ENCODE peak calls at places on chromosomes 2 and 18, in nine cellular contexts. V, Y, Z, X, H, M, W, C and G are unnamed samples.

GRCh38 chr2:28469304-28469703 is 26.6 kb upstream of the PLB1 start:
- DNase-seq in Y (peak), H (no peak), V (no peak), M (no peak), X (no peak), Z (no peak), W (no peak), C (no peak), G (no peak)

GRCh38 chr2:108923736-108924443 is 65.1 kb downstream of the EDAR start:
- DNase-seq in H (no peak), Z (no peak), C (no peak), Y (no peak), X (no peak), M (no peak), W (no peak), V (no peak), G (no peak)

GRCh38 chr2:26727641-26728561 is 35.4 kb downstream of the KCNK3 start:
- DNase-seq in Y (peak), W (no peak), H (no peak), M (no peak), Z (peak), X (no peak), V (no peak), C (no peak), G (no peak)

GRCh38 chr2:175766880-175767279 is 235.2 kb downstream of the LNPK start:
- DNase-seq in V (no peak), Y (peak), M (no peak), H (peak), W (no peak), X (no peak), Z (no peak), C (peak), G (no peak)

GRCh38 chr18:45745817-45746461 is 22.0 kb downstream of the SLC14A1 start:
- DNase-seq in C (no peak), H (no peak), Z (no peak), X (no peak), W (no peak), Y (no peak), M (no peak), V (no peak), G (no peak)

GRCh38 chr18:3055861-3056260 is 42.9 kb upstream of the LPIN2 start:
- DNase-seq in H (no peak), Y (no peak), W (no peak), M (no peak), Z (peak), X (no peak), C (no peak), V (no peak), G (no peak)

GRCh38 chr18:58370662-58371061 is 258.2 kb downstream of the ALPK2 start:
- DNase-seq in H (no peak), X (no peak), W (no peak), C (no peak), Z (no peak), V (no peak), Y (no peak), M (no peak), G (no peak)

GRCh38 chr2:37916512-37917082 is 8.5 kb upstream of the RMDN2 start:
- DNase-seq in W (no peak), Y (peak), H (peak), V (no peak), Z (no peak), C (peak), M (no peak), X (no peak), G (no peak)

GRCh38 chr2:254231-254630 is 9.6 kb downstream of the SH3YL1 start:
- DNase-seq in Z (no peak), M (no peak), C (no peak), V (no peak), Y (no peak), W (no peak), H (no peak), X (no peak), G (no peak)

GRCh38 chr2:123961576-123961975 is 63.5 kb upstream of the CNTNAP5 start:
- DNase-seq in Y (no peak), Z (peak), W (no peak), C (no peak), X (no peak), V (no peak), H (no peak), M (no peak), G (no peak)

GRCh38 chr2:188512456-188512855 is 220.8 kb downstream of the GULP1 start:
- DNase-seq in X (no peak), W (peak), M (peak), Y (peak), Z (peak), V (peak), C (peak), H (peak), G (peak)

GRCh38 chr2:208072250-208072892 is 47.0 kb upstream of the PLEKHM3 start:
- DNase-seq in V (peak), Y (peak), M (peak), W (peak), C (peak), H (peak), Z (peak), X (peak), G (peak)

GRCh38 chr2:232490221-232491138 is 2.8 kb upstream of the ECEL1 start:
- DNase-seq in M (peak), V (no peak), W (no peak), X (no peak), Z (no peak), H (no peak), Y (no peak), C (no peak), G (no peak)

GRCh38 chr2:135840601-135841000 is 3.6 kb upstream of the LCT start:
- DNase-seq in V (no peak), C (no peak), W (no peak), Y (peak), Z (no peak), X (no peak), H (no peak), M (no peak), G (no peak)

GRCh38 chr2:71691747-71692455 is 238.5 kb downstream of the DYSF start:
- DNase-seq in V (peak), X (no peak), H (no peak), C (no peak), M (no peak), W (no peak), Z (peak), Y (peak), G (no peak)

GRCh38 chr2:96147593-96148201 is 2.5 kb upstream of the DUSP2 start:
- DNase-seq in V (no peak), M (peak), X (no peak), W (no peak), Y (no peak), Z (no peak), H (no peak), C (no peak), G (peak)
- TF ChIP-seq EZH2phosphoT487 in V (no peak), M (no peak), X (no peak), W (no peak), Y (no peak), Z (no peak), H (no peak), C (no peak), G (no peak)

GRCh38 chr2:64799592-64800252 is 146.0 kb upstream of the SERTAD2 start:
- DNase-seq in X (no peak), Y (no peak), W (no peak), M (no peak), H (no peak), V (no peak), Z (no peak), C (peak), G (no peak)
- TF ChIP-seq EZH2phosphoT487 in X (no peak), Y (no peak), W (no peak), M (no peak), H (no peak), V (no peak), Z (no peak), C (no peak), G (no peak)

GRCh38 chr18:68172842-68173549 is 541.9 kb downstream of the TMX3 start:
- DNase-seq in H (peak), C (no peak), Z (peak), W (no peak), Y (no peak), X (no peak), M (no peak), V (peak), G (no peak)
- TF ChIP-seq EZH2phosphoT487 in H (no peak), C (no peak), Z (no peak), W (no peak), Y (no peak), X (no peak), M (no peak), V (no peak), G (no peak)

DNA sequence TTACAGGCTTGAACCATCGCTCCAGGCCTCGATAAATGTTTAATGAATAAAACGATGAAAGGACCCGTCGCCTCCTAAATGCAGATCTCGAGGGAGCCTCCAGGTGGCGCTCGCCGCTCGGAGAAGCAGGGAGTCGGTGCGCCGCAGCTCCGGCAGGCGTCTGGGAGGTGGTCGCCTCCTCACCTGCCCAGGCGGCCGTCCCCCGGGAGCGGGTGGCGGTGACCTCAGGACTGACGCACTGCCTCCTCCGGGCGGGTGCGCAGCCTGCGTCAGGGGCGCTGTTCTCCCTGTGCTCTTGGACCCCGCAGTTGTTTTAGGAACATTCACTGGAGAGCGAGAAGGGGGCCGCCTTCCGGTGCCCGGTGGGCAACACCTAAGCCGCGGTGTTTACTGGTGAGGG is 38.6 kb upstream of the POLE4 start:
- DNase-seq in H (peak), Y (peak), M (peak), Z (peak), X (peak), V (peak), C (peak), W (peak), G (peak)
- TF ChIP-seq EZH2phosphoT487 in H (no peak), Y (no peak), M (no peak), Z (no peak), X (no peak), V (no peak), C (no peak), W (no peak), G (no peak)

GRCh38 chr2:86769838-86770237 is 20.9 kb downstream of the CD8A start:
- DNase-seq in M (no peak), Y (no peak), Z (no peak), W (no peak), H (no peak), C (no peak), V (no peak), X (no peak), G (no peak)

GRCh38 chr2:86764661-86765307 is 25.9 kb downstream of the CD8A start:
- DNase-seq in X (peak), C (peak), M (peak), Y (peak), H (peak), V (peak), W (peak), Z (peak), G (peak)

GRCh38 chr2:86768189-86768949 is 22.3 kb downstream of the CD8A start:
- DNase-seq in C (no peak), V (no peak), X (no peak), Y (no peak), Z (no peak), H (no peak), M (no peak), W (no peak), G (no peak)

GRCh38 chr2:86760371-86760770 is 30.3 kb downstream of the CD8A start:
- DNase-seq in C (no peak), V (no peak), X (no peak), Z (no peak), Y (no peak), M (no peak), H (no peak), W (no peak), G (no peak)

DNA sequence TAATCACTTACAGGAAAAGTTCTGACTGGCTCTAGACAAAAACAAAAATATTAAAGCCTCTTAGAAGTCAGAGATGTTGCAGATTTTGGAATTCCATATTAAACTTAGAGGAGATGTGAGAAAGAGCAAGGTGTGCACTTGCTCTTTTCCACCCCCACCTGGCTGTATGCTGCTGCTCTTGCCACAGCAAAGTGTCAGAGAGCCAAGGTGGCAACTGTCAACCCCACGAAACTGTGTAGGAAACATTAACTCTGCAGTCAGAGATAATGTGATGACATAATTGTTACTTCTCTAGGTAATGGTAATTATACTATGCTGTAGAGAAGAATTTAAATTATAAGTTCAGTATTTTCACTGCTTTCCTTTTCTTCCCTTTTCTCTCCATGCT is 25.4 kb downstream of the CD8A start:
- DNase-seq in V (no peak), H (no peak), Z (no peak), Y (no peak), X (no peak), W (no peak), C (no peak), M (no peak), G (no peak)
- TF ChIP-seq EZH2phosphoT487 in V (no peak), H (no peak), Z (no peak), Y (no peak), X (no peak), W (no peak), C (no peak), M (no peak), G (no peak)

GRCh38 chr18:63520053-63520452 is 22.1 kb upstream of the SERPINB12 start:
- DNase-seq in V (no peak), Z (no peak), H (no peak), Y (no peak), X (no peak), M (no peak), C (no peak), W (no peak), G (no peak)
- TF ChIP-seq EZH2phosphoT487 in V (no peak), Z (no peak), H (no peak), Y (no peak), X (no peak), M (no peak), C (no peak), W (no peak), G (no peak)